ENCODE peak calls at places on chromosomes 7 and 10, in eight cellular contexts. One of them, this sample, is unnamed.

GRCh38 chr7:126574276-126574675 is 678.5 kb downstream of the GRM8 start:
- DNase-seq in fibroblast of lung: no peak
- DNase-seq in RCC 7860: peak; percentile 99
- DNase-seq in stimulated activated naive CD8-positive, alpha-beta T cell treated with anti-CD3 and anti-CD28 coated beads, Interleukin-15, amount 100 ng/mL, for 72 hours: no peak
- DNase-seq in AG08395: no peak
- DNase-seq in NCI-H2029: no peak
- DNase-seq in activated effector memory CD4-positive, alpha-beta T cell treated with Interleukin-2 at 50 U/mL for 16 hours: no peak
- DNase-seq in retinal pigment epithelial cell: peak; percentile 41
- DNase-seq in this sample: no peak

GRCh38 chr7:127678947-127679346 is 27.0 kb downstream of the SND1 start:
- DNase-seq in NCI-H2029: no peak
- DNase-seq in fibroblast of lung: peak; percentile 49
- DNase-seq in RCC 7860: no peak
- DNase-seq in retinal pigment epithelial cell: no peak
- DNase-seq in activated effector memory CD4-positive, alpha-beta T cell treated with Interleukin-2 at 50 U/mL for 16 hours: no peak
- DNase-seq in AG08395: no peak
- DNase-seq in stimulated activated naive CD8-positive, alpha-beta T cell treated with anti-CD3 and anti-CD28 coated beads, Interleukin-15, amount 100 ng/mL, for 72 hours: no peak
- DNase-seq in this sample: peak; percentile 18

GRCh38 chr10:132396495-132397035 is 435 bp upstream of the PWWP2B start:
- DNase-seq in retinal pigment epithelial cell: no peak
- DNase-seq in fibroblast of lung: peak; percentile 37
- DNase-seq in AG08395: peak; percentile 74
- DNase-seq in NCI-H2029: no peak
- DNase-seq in activated effector memory CD4-positive, alpha-beta T cell treated with Interleukin-2 at 50 U/mL for 16 hours: peak; percentile 56
- DNase-seq in stimulated activated naive CD8-positive, alpha-beta T cell treated with anti-CD3 and anti-CD28 coated beads, Interleukin-15, amount 100 ng/mL, for 72 hours: peak; percentile 71
- DNase-seq in RCC 7860: no peak
- DNase-seq in this sample: peak; percentile 72

GRCh38 chr7:128247640-128248194 is 6.6 kb downstream of the LEP start:
- DNase-seq in retinal pigment epithelial cell: no peak
- DNase-seq in activated effector memory CD4-positive, alpha-beta T cell treated with Interleukin-2 at 50 U/mL for 16 hours: no peak
- DNase-seq in fibroblast of lung: peak; percentile 31
- DNase-seq in stimulated activated naive CD8-positive, alpha-beta T cell treated with anti-CD3 and anti-CD28 coated beads, Interleukin-15, amount 100 ng/mL, for 72 hours: no peak
- DNase-seq in NCI-H2029: no peak
- DNase-seq in RCC 7860: peak; percentile 65
- DNase-seq in AG08395: no peak
- DNase-seq in this sample: no peak

GRCh38 chr10:31595992-31596391 is 277.0 kb downstream of the ZEB1 start:
- DNase-seq in NCI-H2029: no peak
- DNase-seq in retinal pigment epithelial cell: no peak
- DNase-seq in AG08395: no peak
- DNase-seq in fibroblast of lung: no peak
- DNase-seq in stimulated activated naive CD8-positive, alpha-beta T cell treated with anti-CD3 and anti-CD28 coated beads, Interleukin-15, amount 100 ng/mL, for 72 hours: no peak
- DNase-seq in RCC 7860: no peak
- DNase-seq in activated effector memory CD4-positive, alpha-beta T cell treated with Interleukin-2 at 50 U/mL for 16 hours: no peak
- DNase-seq in this sample: no peak

GRCh38 chr10:104935656-104936055 is 294.6 kb downstream of the SORCS3 start:
- DNase-seq in fibroblast of lung: no peak
- DNase-seq in AG08395: no peak
- DNase-seq in retinal pigment epithelial cell: no peak
- DNase-seq in NCI-H2029: no peak
- DNase-seq in stimulated activated naive CD8-positive, alpha-beta T cell treated with anti-CD3 and anti-CD28 coated beads, Interleukin-15, amount 100 ng/mL, for 72 hours: no peak
- DNase-seq in RCC 7860: no peak
- DNase-seq in activated effector memory CD4-positive, alpha-beta T cell treated with Interleukin-2 at 50 U/mL for 16 hours: no peak
- DNase-seq in this sample: no peak

GRCh38 chr10:125064681-125065492 is 95.5 kb downstream of the CTBP2 start:
- DNase-seq in stimulated activated naive CD8-positive, alpha-beta T cell treated with anti-CD3 and anti-CD28 coated beads, Interleukin-15, amount 100 ng/mL, for 72 hours: peak; percentile 49
- DNase-seq in fibroblast of lung: no peak
- DNase-seq in NCI-H2029: no peak
- DNase-seq in activated effector memory CD4-positive, alpha-beta T cell treated with Interleukin-2 at 50 U/mL for 16 hours: no peak
- DNase-seq in retinal pigment epithelial cell: peak; percentile 38
- DNase-seq in AG08395: peak; percentile 71
- DNase-seq in RCC 7860: peak; percentile 94
- DNase-seq in this sample: peak; percentile 30

GRCh38 chr7:229184-229964 is 37.0 kb downstream of the FAM20C start:
- DNase-seq in activated effector memory CD4-positive, alpha-beta T cell treated with Interleukin-2 at 50 U/mL for 16 hours: no peak
- DNase-seq in NCI-H2029: no peak
- DNase-seq in RCC 7860: peak; percentile 43
- DNase-seq in fibroblast of lung: peak; percentile 97
- DNase-seq in retinal pigment epithelial cell: no peak
- DNase-seq in stimulated activated naive CD8-positive, alpha-beta T cell treated with anti-CD3 and anti-CD28 coated beads, Interleukin-15, amount 100 ng/mL, for 72 hours: no peak
- DNase-seq in AG08395: peak; percentile 90
- DNase-seq in this sample: no peak

GRCh38 chr10:115801987-115802386 is 471.0 kb downstream of the GFRA1 start:
- DNase-seq in AG08395: no peak
- DNase-seq in stimulated activated naive CD8-positive, alpha-beta T cell treated with anti-CD3 and anti-CD28 coated beads, Interleukin-15, amount 100 ng/mL, for 72 hours: no peak
- DNase-seq in retinal pigment epithelial cell: peak; percentile 7
- DNase-seq in activated effector memory CD4-positive, alpha-beta T cell treated with Interleukin-2 at 50 U/mL for 16 hours: no peak
- DNase-seq in fibroblast of lung: peak; percentile 27
- DNase-seq in RCC 7860: no peak
- DNase-seq in NCI-H2029: no peak
- DNase-seq in this sample: no peak

GRCh38 chr7:54811925-54812264 is 52.9 kb upstream of the SEC61G start:
- DNase-seq in NCI-H2029: no peak
- DNase-seq in fibroblast of lung: peak; percentile 95
- DNase-seq in retinal pigment epithelial cell: peak; percentile 69
- DNase-seq in RCC 7860: no peak
- DNase-seq in activated effector memory CD4-positive, alpha-beta T cell treated with Interleukin-2 at 50 U/mL for 16 hours: no peak
- DNase-seq in stimulated activated naive CD8-positive, alpha-beta T cell treated with anti-CD3 and anti-CD28 coated beads, Interleukin-15, amount 100 ng/mL, for 72 hours: no peak
- DNase-seq in AG08395: no peak
- DNase-seq in this sample: no peak

GRCh38 chr10:14639635-14640034 is 135.1 kb downstream of the FAM107B start:
- DNase-seq in RCC 7860: no peak
- DNase-seq in NCI-H2029: no peak
- DNase-seq in fibroblast of lung: no peak
- DNase-seq in retinal pigment epithelial cell: no peak
- DNase-seq in activated effector memory CD4-positive, alpha-beta T cell treated with Interleukin-2 at 50 U/mL for 16 hours: no peak
- DNase-seq in AG08395: no peak
- DNase-seq in stimulated activated naive CD8-positive, alpha-beta T cell treated with anti-CD3 and anti-CD28 coated beads, Interleukin-15, amount 100 ng/mL, for 72 hours: no peak
- DNase-seq in this sample: no peak